ENCODE peak calls at places on chromosome 13, in four cellular contexts. Q is NCI-H748 treated with DMSO at 0.1 percent for 48 hours, N is amygdala, P is H54. H is an unnamed sample.

GRCh38 chr13:50941146-50941545 is 31.6 kb downstream of the RNASEH2B start:
- DNase-seq in Q (no peak), N (no peak), P (no peak), H (no peak)

GRCh38 chr13:47886314-47886713 is 114.8 kb downstream of the SUCLA2 start:
- DNase-seq in Q (no peak), N (no peak), P (no peak), H (no peak)

GRCh38 chr13:52809310-52809769 is 39.1 kb downstream of the PCDH8 start:
- DNase-seq in Q (peak), N (peak), P (peak), H (peak)

GRCh38 chr13:46211116-46211515 is 612 bp upstream of the LRRC63 start:
- DNase-seq in Q (peak), N (no peak), P (no peak), H (no peak)

GRCh38 chr13:23069571-23069970 is 111.2 kb upstream of the SGCG start:
- DNase-seq in Q (no peak), N (no peak), P (no peak), H (no peak)

GRCh38 chr13:24187185-24187584 is 26.7 kb downstream of the SPATA13 start:
- DNase-seq in Q (no peak), N (no peak), P (no peak), H (no peak)

GRCh38 chr13:108595416-108596257 is 33.8 kb upstream of the MYO16 start:
- DNase-seq in Q (no peak), N (peak), P (no peak), H (no peak)

GRCh38 chr13:66660013-66660804 is 569.9 kb downstream of the PCDH9 start:
- DNase-seq in Q (no peak), N (no peak), P (no peak), H (no peak)

GRCh38 chr13:77521595-77522367 is 13.7 kb upstream of the SCEL start:
- DNase-seq in Q (no peak), N (no peak), P (no peak), H (no peak)

GRCh38 chr13:93559718-93560117 is 333.1 kb downstream of the GPC6 start:
- DNase-seq in Q (peak), N (no peak), P (peak), H (no peak)

GRCh38 chr13:105406551-105406950 is 1128.9 kb downstream of the EFNB2 start:
- DNase-seq in Q (no peak), N (no peak), P (no peak), H (no peak)

GRCh38 chr13:39417131-39417530 is 185.9 kb downstream of the LHFPL6 start:
- DNase-seq in Q (no peak), N (peak), P (no peak), H (no peak)

GRCh38 chr13:96898855-96899254 is 95.4 kb downstream of the OXGR1 start:
- DNase-seq in Q (no peak), N (peak), P (no peak), H (no peak)

GRCh38 chr13:75587679-75588078 is 38.1 kb downstream of the UCHL3 start:
- DNase-seq in Q (no peak), N (no peak), P (no peak), H (no peak)

GRCh38 chr13:73737214-73737613 is 397.0 kb downstream of the KLF12 start:
- DNase-seq in Q (no peak), N (no peak), P (no peak), H (no peak)

GRCh38 chr13:106566682-106567420 is 1.1 kb downstream of the ARGLU1 start:
- DNase-seq in Q (peak), N (peak), P (peak), H (peak)

GRCh38 chr13:93266681-93267080 is 40.1 kb downstream of the GPC6 start:
- DNase-seq in Q (no peak), N (no peak), P (no peak), H (no peak)

GRCh38 chr13:47708386-47708785 is 292.7 kb downstream of the SUCLA2 start:
- DNase-seq in Q (no peak), N (no peak), P (no peak), H (no peak)

GRCh38 chr13:23202383-23202782 is 21.6 kb downstream of the SGCG start:
- DNase-seq in Q (no peak), N (no peak), P (no peak), H (no peak)

GRCh38 chr13:77779461-77780272 is 82.2 kb downstream of the SLAIN1 start:
- DNase-seq in Q (peak), N (no peak), P (no peak), H (peak)

GRCh38 chr13:86856996-86857395 is 814.2 kb upstream of the SLITRK5 start:
- DNase-seq in Q (no peak), N (no peak), P (peak), H (no peak)

GRCh38 chr13:49954674-49955455 is 18.7 kb upstream of the SPRYD7 start:
- DNase-seq in Q (no peak), N (no peak), P (no peak), H (no peak)

GRCh38 chr13:97288486-97288900 is 66.4 kb downstream of the MBNL2 start:
- DNase-seq in Q (no peak), N (no peak), P (no peak), H (no peak)

GRCh38 chr13:27257648-27258253 is 6.4 kb downstream of the RPL21 start:
- DNase-seq in Q (no peak), N (no peak), P (no peak), H (no peak)

GRCh38 chr13:87497426-87497825 is 173.7 kb upstream of the SLITRK5 start:
- DNase-seq in Q (no peak), N (no peak), P (no peak), H (no peak)

GRCh38 chr13:37187110-37187509 is 81.6 kb upstream of the CSNK1A1L start:
- DNase-seq in Q (no peak), N (no peak), P (no peak), H (no peak)

GRCh38 chr13:99605417-99606321 is 104.4 kb downstream of the TM9SF2 start:
- DNase-seq in Q (no peak), N (peak), P (peak), H (peak)

GRCh38 chr13:112183544-112184145 is 116.7 kb downstream of the SOX1 start:
- DNase-seq in Q (no peak), N (no peak), P (no peak), H (no peak)

H was measured in NCI-H774.